ENCODE peak calls at places on chromosome 21, in eight cellular contexts. N is CD8-positive, alpha-beta memory T cell; I is tibial nerve; E is IMR-90; D is dorsolateral prefrontal cortex; J is esophagus squamous epithelium; Y is astrocyte; H is adrenal gland. T is an unnamed sample.

GRCh38 chr21:42056468-42056867 is 14.6 kb upstream of the UMODL1 start:
- DNase-seq in N (no peak), I (no peak), E (peak), D (no peak), J (no peak), Y (no peak), H (no peak), T (no peak)

GRCh38 chr21:14750041-14750440 is 203.9 kb upstream of the SAMSN1 start:
- DNase-seq in N (no peak), I (no peak), E (no peak), D (no peak), J (no peak), Y (no peak), H (no peak), T (no peak)

GRCh38 chr21:31395268-31395667 is 51.2 kb upstream of the TIAM1 start:
- DNase-seq in N (no peak), I (no peak), E (no peak), D (peak), J (no peak), Y (no peak), H (no peak), T (no peak)

GRCh38 chr21:34795152-34796141 is 126.7 kb downstream of the CLIC6 start:
- DNase-seq in N (no peak), I (no peak), E (peak), D (no peak), J (no peak), Y (peak), H (no peak), T (peak)

GRCh38 chr21:15517394-15517793 is 212.4 kb upstream of the USP25 start:
- DNase-seq in N (no peak), I (no peak), E (no peak), D (no peak), J (no peak), Y (no peak), H (no peak), T (no peak)

GRCh38 chr21:36422279-36423098 is 37.3 kb downstream of the CHAF1B start:
- DNase-seq in N (no peak), I (no peak), E (peak), D (no peak), J (no peak), Y (peak), H (peak), T (peak)

GRCh38 chr21:28828981-28829380 is 163.7 kb downstream of the LTN1 start:
- DNase-seq in N (no peak), I (no peak), E (no peak), D (no peak), J (no peak), Y (no peak), H (no peak), T (no peak)

GRCh38 chr21:16569679-16570078 is 839.9 kb downstream of the USP25 start:
- DNase-seq in N (no peak), I (no peak), E (peak), D (no peak), J (no peak), Y (peak), H (no peak), T (peak)

GRCh38 chr21:33117268-33117888 is 47.4 kb downstream of the OLIG1 start:
- DNase-seq in N (no peak), I (no peak), E (no peak), D (peak), J (no peak), Y (no peak), H (no peak), T (no peak)

GRCh38 chr21:39647476-39647875 is 34.7 kb downstream of the B3GALT5 start:
- DNase-seq in N (no peak), I (no peak), E (peak), D (no peak), J (no peak), Y (peak), H (no peak), T (peak)

GRCh38 chr21:42306366-42307035 is 8.7 kb downstream of the TFF3 start:
- DNase-seq in N (no peak), I (no peak), E (no peak), D (no peak), J (no peak), Y (no peak), H (peak), T (no peak)

GRCh38 chr21:33019885-33020557 is 5.7 kb upstream of the OLIG2 start:
- DNase-seq in N (no peak), I (no peak), E (no peak), D (no peak), J (no peak), Y (no peak), H (no peak), T (no peak)

GRCh38 chr21:34061983-34062382 is 11.4 kb upstream of the MRPS6 start:
- DNase-seq in N (no peak), I (no peak), E (no peak), D (no peak), J (no peak), Y (no peak), H (no peak), T (no peak)

GRCh38 chr21:36471254-36471723 is 8.6 kb downstream of the CLDN14 start:
- DNase-seq in N (no peak), I (no peak), E (peak), D (no peak), J (no peak), Y (peak), H (no peak), T (peak)

GRCh38 chr21:33428669-33429068 is 25.5 kb downstream of the IFNGR2 start:
- DNase-seq in N (no peak), I (no peak), E (no peak), D (no peak), J (no peak), Y (no peak), H (no peak), T (no peak)

GRCh38 chr21:40997831-40998230 is 150.9 kb upstream of the DSCAM start:
- DNase-seq in N (no peak), I (no peak), E (no peak), D (no peak), J (no peak), Y (no peak), H (no peak), T (no peak)

GRCh38 chr21:45535341-45536081 is 6.7 kb downstream of the SLC19A1 start:
- DNase-seq in N (no peak), I (peak), E (no peak), D (peak), J (no peak), Y (no peak), H (peak), T (no peak)

GRCh38 chr21:44427241-44428120 is 27.8 kb upstream of the LRRC3 start:
- DNase-seq in N (no peak), I (no peak), E (no peak), D (peak), J (no peak), Y (no peak), H (no peak), T (no peak)

GRCh38 chr21:19640964-19641363 is 1237.4 kb upstream of the TMPRSS15 start:
- DNase-seq in N (no peak), I (no peak), E (no peak), D (no peak), J (no peak), Y (no peak), H (no peak), T (no peak)

DNA sequence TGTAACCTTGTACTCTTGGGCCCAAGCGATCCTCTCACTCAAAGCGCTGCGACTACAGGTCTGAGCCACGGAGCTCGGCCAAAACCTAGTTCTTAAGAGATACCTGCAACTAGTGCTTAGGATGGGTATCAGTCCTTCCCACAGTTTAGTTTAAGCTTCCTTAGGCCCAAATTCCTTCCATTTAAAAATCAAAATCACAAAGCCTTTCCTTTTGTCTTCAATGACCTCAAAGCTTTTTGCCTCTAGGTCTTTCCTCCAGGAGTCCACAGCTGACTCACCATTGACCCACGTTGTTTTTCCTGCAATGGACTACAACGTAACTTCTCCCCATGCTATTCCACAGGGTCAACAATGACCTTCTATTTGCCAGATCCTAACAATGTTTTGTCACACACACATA is 64.0 kb downstream of the APP start:
- DNase-seq in N (no peak), I (no peak), E (no peak), D (no peak), J (no peak), Y (no peak), H (no peak), T (no peak)
- H3K4me3 ChIP-seq in N (no peak), I (no peak), E (no peak), D (no peak), J (no peak), Y (no peak), H (no peak), T (no peak)

GRCh38 chr21:25927195-25927880 is 192.6 kb downstream of the GABPA start:
- DNase-seq in N (no peak), I (no peak), E (no peak), D (no peak), J (no peak), Y (no peak), H (peak), T (no peak)

GRCh38 chr21:25929859-25930520 is 195.2 kb downstream of the GABPA start:
- DNase-seq in N (no peak), I (no peak), E (peak), D (peak), J (no peak), Y (peak), H (peak), T (peak)

GRCh38 chr21:25925064-25925463 is 190.3 kb downstream of the GABPA start:
- DNase-seq in N (no peak), I (no peak), E (no peak), D (no peak), J (no peak), Y (no peak), H (no peak), T (no peak)

GRCh38 chr21:25931791-25932190 is 197.0 kb downstream of the GABPA start:
- DNase-seq in N (no peak), I (no peak), E (no peak), D (no peak), J (no peak), Y (no peak), H (no peak), T (no peak)

GRCh38 chr21:25925936-25926335 is 191.2 kb downstream of the GABPA start:
- DNase-seq in N (no peak), I (no peak), E (peak), D (no peak), J (no peak), Y (peak), H (peak), T (peak)
- H3K4me3 ChIP-seq in N (no peak), I (no peak), E (no peak), D (no peak), J (no peak), Y (no peak), H (no peak), T (no peak)

DNA sequence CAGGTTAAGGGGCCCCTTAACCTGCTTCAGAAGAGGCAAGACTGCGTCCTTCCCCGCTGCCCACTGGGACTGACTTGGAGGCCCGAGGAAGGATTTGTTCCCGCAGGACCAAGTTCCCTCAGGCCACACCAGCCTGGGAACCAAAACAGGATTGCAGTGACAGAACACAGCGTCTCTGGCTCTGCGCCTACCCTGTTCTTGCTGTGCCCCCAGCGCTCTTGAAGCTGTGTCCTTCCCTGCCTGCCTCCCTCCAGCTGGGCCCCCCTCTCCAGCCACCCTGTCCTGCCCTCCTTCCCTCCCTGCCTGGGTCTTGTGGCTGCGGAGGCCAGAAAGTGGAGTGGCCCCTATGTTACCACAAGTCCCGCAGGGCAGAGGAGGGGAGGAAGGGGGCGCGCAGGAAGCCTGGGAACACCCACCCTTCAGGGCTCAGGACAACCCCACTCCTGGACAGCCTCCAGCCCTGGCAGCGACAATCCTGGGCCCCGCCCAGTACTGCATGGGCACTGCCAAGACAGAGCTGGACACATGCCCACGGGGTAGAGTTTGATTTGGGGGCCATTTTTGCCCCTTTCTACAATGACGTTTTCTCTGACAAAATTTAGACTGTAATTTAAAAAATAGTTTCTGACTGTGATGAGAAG is 164.9 kb downstream of the DYRK1A start:
- DNase-seq in N (no peak), I (no peak), E (no peak), D (no peak), J (no peak), Y (no peak), H (no peak), T (no peak)
- H3K4me3 ChIP-seq in N (no peak), I (no peak), E (no peak), D (no peak), J (no peak), Y (no peak), H (no peak), T (no peak)

GRCh38 chr21:46550511-46550941 is 54.4 kb downstream of the S100B start:
- DNase-seq in N (peak), I (no peak), E (no peak), D (no peak), J (no peak), Y (no peak), H (no peak), T (no peak)

GRCh38 chr21:46553993-46554392 is 50.9 kb downstream of the S100B start:
- DNase-seq in N (no peak), I (no peak), E (no peak), D (no peak), J (no peak), Y (no peak), H (no peak), T (no peak)

GRCh38 chr21:46551636-46552241 is 53.1 kb downstream of the S100B start:
- DNase-seq in N (peak), I (no peak), E (no peak), D (no peak), J (no peak), Y (no peak), H (no peak), T (no peak)

GRCh38 chr21:46552865-46553379 is 52.0 kb downstream of the S100B start:
- DNase-seq in N (no peak), I (no peak), E (no peak), D (no peak), J (no peak), Y (no peak), H (no peak), T (no peak)

DNA sequence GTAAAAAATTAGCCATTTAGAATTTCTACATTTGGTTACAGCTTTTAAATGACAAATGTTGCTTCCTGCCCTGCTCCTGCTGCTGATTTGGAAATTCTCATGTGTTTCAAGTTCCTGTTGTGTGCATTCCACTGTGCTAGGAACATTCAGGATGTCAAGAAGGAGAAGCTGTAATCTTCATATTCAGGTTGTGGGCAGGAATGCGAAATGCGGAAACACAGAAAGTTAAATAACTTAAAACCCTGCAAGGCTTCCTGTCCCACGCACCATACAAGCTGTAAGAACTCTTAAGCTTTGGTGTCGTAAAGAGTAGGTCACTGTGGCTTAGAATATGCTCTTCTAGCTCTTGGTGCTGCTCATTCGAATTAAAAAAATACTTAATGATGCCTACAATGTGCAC is 52.6 kb downstream of the S100B start:
- DNase-seq in N (peak), I (no peak), E (no peak), D (no peak), J (no peak), Y (no peak), H (no peak), T (no peak)
- H3K4me3 ChIP-seq in N (no peak), I (no peak), E (no peak), D (no peak), J (no peak), Y (no peak), H (no peak), T (no peak)

GRCh38 chr21:18245493-18245967 is 897 bp downstream of the CHODL start:
- DNase-seq in N (no peak), I (no peak), E (no peak), D (no peak), J (no peak), Y (peak), H (no peak), T (peak)
- H3K4me3 ChIP-seq in N (no peak), I (peak), E (no peak), D (peak), J (peak), Y (peak), H (no peak), T (no peak)

GRCh38 chr21:38227401-38227800 is 29.4 kb upstream of the KCNJ15 start:
- DNase-seq in N (no peak), I (no peak), E (peak), D (no peak), J (no peak), Y (no peak), H (no peak), T (no peak)
- H3K4me3 ChIP-seq in N (no peak), I (no peak), E (no peak), D (no peak), J (no peak), Y (no peak), H (no peak), T (no peak)

DNA sequence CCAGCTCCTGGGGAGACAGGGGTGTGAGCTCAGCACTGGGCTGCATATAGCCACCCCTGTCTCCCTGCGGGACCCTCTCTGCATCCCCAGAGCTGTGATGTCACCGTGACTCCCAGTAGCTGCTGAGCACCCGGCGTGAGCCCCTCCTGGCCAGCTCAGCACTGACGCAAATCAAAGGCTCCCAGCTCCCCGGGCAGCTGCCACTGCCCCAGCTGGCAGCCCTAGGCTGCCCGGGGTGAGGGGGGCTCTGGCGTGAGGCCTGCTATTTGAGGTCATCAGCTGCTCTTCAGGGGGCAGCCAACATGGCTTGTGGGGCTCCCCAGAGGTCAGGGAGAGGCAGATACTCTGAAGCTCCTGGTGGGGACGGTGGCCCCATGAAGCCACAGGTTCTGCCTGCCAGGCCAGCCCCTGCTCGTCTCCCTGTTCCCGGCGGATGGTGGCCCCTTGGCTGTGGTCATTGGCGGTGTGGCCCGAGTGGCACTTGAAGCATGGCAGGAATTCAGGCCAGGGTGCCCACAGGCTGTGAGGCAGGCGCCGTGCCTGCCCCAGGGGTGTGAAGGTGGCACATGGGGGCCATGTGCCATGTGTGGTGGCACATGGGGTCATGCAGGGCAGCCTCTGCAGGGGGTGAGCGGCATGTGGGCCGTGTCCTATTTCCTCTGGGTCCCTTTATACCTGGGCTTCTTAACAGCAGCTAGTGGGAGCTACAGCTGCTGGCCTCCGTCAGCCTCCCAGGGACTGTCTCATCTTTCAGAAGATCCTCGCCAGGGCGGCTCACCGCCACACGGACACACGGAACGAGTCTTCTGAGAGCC is 85.4 kb downstream of the SIK1 start:
- DNase-seq in N (no peak), I (no peak), E (peak), D (no peak), J (no peak), Y (peak), H (no peak), T (peak)
- H3K4me3 ChIP-seq in N (no peak), I (no peak), E (no peak), D (no peak), J (no peak), Y (no peak), H (no peak), T (no peak)

T was measured in choroid plexus epithelial cell.